ENCODE peak calls at places on chromosomes 6 and 20, in nine cellular contexts. U, Y, Q, M, L, I, X, S and E are unnamed samples.

GRCh38 chr6:14658909-14659561 is 541.5 kb downstream of the CD83 start:
- DNase-seq in S (peak), I (no peak), Q (no peak), U (peak), X (peak), L (no peak), Y (peak), M (no peak), E (no peak)

GRCh38 chr6:158408552-158409130 is 96.4 kb downstream of the TULP4 start:
- DNase-seq in Q (no peak), I (no peak), S (peak), U (no peak), Y (no peak), X (no peak), L (no peak), M (no peak), E (no peak)

GRCh38 chr20:46772901-46773300 is 63.5 kb downstream of the SLC2A10 start:
- DNase-seq in Y (no peak), U (no peak), S (no peak), X (no peak), M (no peak), I (peak), Q (no peak), L (no peak), E (no peak)

GRCh38 chr6:29230666-29231065 is 60.0 kb downstream of the OR2J2 start:
- DNase-seq in L (no peak), M (no peak), Y (no peak), X (no peak), I (no peak), U (peak), Q (no peak), S (no peak), E (no peak)

GRCh38 chr20:62126141-62126540 is 3.9 kb downstream of the LSM14B start:
- DNase-seq in X (no peak), Y (no peak), M (no peak), S (no peak), L (no peak), U (no peak), Q (no peak), I (no peak), E (no peak)

GRCh38 chr20:5729348-5729747 is 20.9 kb upstream of the SHLD1 start:
- DNase-seq in I (no peak), S (no peak), M (no peak), Y (no peak), Q (no peak), U (peak), L (no peak), X (no peak), E (no peak)

GRCh38 chr6:143119260-143119659 is 58.6 kb downstream of the AIG1 start:
- DNase-seq in Y (no peak), I (no peak), Q (no peak), S (no peak), X (no peak), U (no peak), M (no peak), L (no peak), E (no peak)

GRCh38 chr6:44084231-44085014 is 42.8 kb downstream of the MRPL14 start:
- DNase-seq in Y (no peak), I (no peak), L (no peak), X (no peak), M (no peak), Q (no peak), U (peak), S (no peak), E (no peak)

GRCh38 chr6:12012566-12013367 is 655 bp downstream of the HIVEP1 start:
- DNase-seq in Q (peak), I (peak), X (peak), S (peak), Y (peak), U (peak), M (peak), L (peak), E (peak)

GRCh38 chr6:168319279-168320051 is at the start of gene DACT2:
- DNase-seq in Y (no peak), L (no peak), X (no peak), S (no peak), M (no peak), I (no peak), U (no peak), Q (no peak), E (no peak)

GRCh38 chr6:55836481-55836880 is 38.9 kb downstream of the BMP5 start:
- DNase-seq in L (no peak), X (no peak), S (peak), Y (no peak), I (no peak), U (no peak), Q (no peak), M (no peak), E (no peak)

GRCh38 chr6:74505391-74505790 is 700.5 kb downstream of the COL12A1 start:
- DNase-seq in S (no peak), L (no peak), U (no peak), I (no peak), Y (no peak), M (no peak), Q (no peak), X (no peak), E (no peak)

GRCh38 chr6:43506667-43507471 is 3.3 kb downstream of the LRRC73 start:
- DNase-seq in S (peak), U (peak), L (peak), M (peak), Y (peak), X (peak), Q (peak), I (peak), E (peak)

GRCh38 chr20:1215386-1216170 is 10.3 kb upstream of the RAD21L1 start:
- DNase-seq in U (no peak), S (no peak), M (no peak), I (no peak), L (no peak), Y (no peak), Q (no peak), X (peak), E (no peak)

GRCh38 chr20:37415118-37416085 is 69.5 kb downstream of the SRC start:
- DNase-seq in Q (no peak), L (no peak), S (no peak), U (no peak), M (no peak), X (no peak), I (no peak), Y (no peak), E (no peak)

GRCh38 chr20:10492065-10492464 is 57.0 kb downstream of the SLX4IP start:
- DNase-seq in U (peak), M (no peak), S (peak), L (no peak), Q (no peak), I (no peak), Y (no peak), X (no peak), E (no peak)

GRCh38 chr20:56299362-56299761 is 50.8 kb downstream of the MC3R start:
- DNase-seq in Y (no peak), S (no peak), U (no peak), X (no peak), I (no peak), Q (no peak), L (no peak), M (no peak), E (no peak)

GRCh38 chr6:16476861-16477260 is 238.5 kb downstream of the GMPR start:
- DNase-seq in U (no peak), I (no peak), Q (no peak), L (no peak), Y (no peak), S (no peak), X (no peak), M (no peak), E (no peak)

GRCh38 chr6:83192456-83192855 is 609 bp downstream of the PGM3 start:
- DNase-seq in L (no peak), Q (no peak), M (no peak), U (peak), X (no peak), I (no peak), Y (no peak), S (peak), E (no peak)

GRCh38 chr20:50712771-50713676 is 18.4 kb upstream of the PARD6B start:
- DNase-seq in Y (no peak), Q (no peak), L (no peak), M (no peak), X (no peak), S (no peak), I (no peak), U (no peak), E (peak)